ENCODE peak calls at places on chromosome 5, in five cellular contexts. J, D, R, C and B are unnamed samples.

GRCh38 chr5:95812100-95812472 is 10.4 kb downstream of the GLRX start:
- DNase-seq in D (no peak), R (no peak), J (no peak), C (no peak), B (no peak)

GRCh38 chr5:33362915-33363314 is 77.8 kb upstream of the TARS1 start:
- DNase-seq in C (peak; percentile 92), R (no peak), D (peak; percentile 8), J (no peak), B (no peak)

GRCh38 chr5:173796746-173797495 is 91.2 kb upstream of the CPEB4 start:
- DNase-seq in D (no peak), R (no peak), C (no peak), J (no peak), B (no peak)

GRCh38 chr5:172115541-172115982 is 72.5 kb downstream of the STK10 start:
- DNase-seq in D (no peak), C (no peak), J (no peak), R (no peak), B (no peak)

GRCh38 chr5:369151-369939 is 47.8 kb downstream of the AHRR start:
- DNase-seq in R (peak; percentile 1), D (peak; percentile 8), J (no peak), C (no peak), B (no peak)

GRCh38 chr5:56278267-56278826 is 45.2 kb upstream of the ANKRD55 start:
- DNase-seq in D (no peak), C (peak; percentile 84), R (peak; percentile 17), J (no peak), B (peak; percentile 12)

GRCh38 chr5:143316844-143317631 is 86.4 kb downstream of the NR3C1 start:
- DNase-seq in J (no peak), D (no peak), R (no peak), C (peak; percentile 57), B (no peak)

GRCh38 chr5:178419196-178419595 is 171.0 kb downstream of the COL23A1 start:
- DNase-seq in D (no peak), C (no peak), J (no peak), R (no peak), B (no peak)

GRCh38 chr5:160667160-160667559 is 184.9 kb downstream of the ATP10B start:
- DNase-seq in J (no peak), D (no peak), R (no peak), C (no peak), B (no peak)

GRCh38 chr5:139100825-139101224 is 97.3 kb downstream of the SIL1 start:
- DNase-seq in R (no peak), J (peak; percentile 1), C (no peak), D (no peak), B (no peak)

GRCh38 chr5:5418764-5419163 is 3.7 kb upstream of the ICE1 start:
- DNase-seq in R (no peak), J (no peak), D (peak; percentile 13), C (no peak), B (no peak)

GRCh38 chr5:88661870-88662207 is 221.1 kb downstream of the MEF2C start:
- DNase-seq in R (no peak), D (no peak), C (no peak), J (no peak), B (no peak)

GRCh38 chr5:110441035-110441434 is 285.4 kb downstream of the TMEM232 start:
- DNase-seq in J (peak; percentile 31), R (no peak), D (no peak), C (no peak), B (peak; percentile 1)

GRCh38 chr5:36179950-36180349 is 28.0 kb downstream of the SKP2 start:
- DNase-seq in C (no peak), R (no peak), D (no peak), J (no peak), B (no peak)

GRCh38 chr5:139185589-139185988 is 12.6 kb downstream of the SIL1 start:
- DNase-seq in D (no peak), R (no peak), J (no peak), C (no peak), B (no peak)

GRCh38 chr5:154652746-154653417 is 102.3 kb upstream of the LARP1 start:
- DNase-seq in R (no peak), C (peak; percentile 27), D (peak; percentile 23), J (no peak), B (no peak)

GRCh38 chr5:137656558-137656957 is 79.3 kb downstream of the KLHL3 start:
- DNase-seq in C (no peak), D (no peak), R (no peak), J (no peak), B (no peak)

GRCh38 chr5:87061046-87061445 is 206.6 kb upstream of the RASA1 start:
- DNase-seq in J (no peak), R (no peak), C (no peak), D (no peak), B (no peak)

GRCh38 chr5:74402553-74402952 is 238.0 kb downstream of the ENC1 start:
- DNase-seq in R (no peak), D (no peak), C (no peak), J (no peak), B (no peak)

GRCh38 chr5:83848928-83849327 is 128.3 kb upstream of the HAPLN1 start:
- DNase-seq in J (no peak), R (no peak), D (no peak), C (peak; percentile 50), B (no peak)

GRCh38 chr5:108380531-108381021 is 1.3 kb downstream of the FBXL17 start:
- DNase-seq in R (peak; percentile 10), C (peak; percentile 37), J (no peak), D (peak; percentile 48), B (peak; percentile 33)

DNA sequence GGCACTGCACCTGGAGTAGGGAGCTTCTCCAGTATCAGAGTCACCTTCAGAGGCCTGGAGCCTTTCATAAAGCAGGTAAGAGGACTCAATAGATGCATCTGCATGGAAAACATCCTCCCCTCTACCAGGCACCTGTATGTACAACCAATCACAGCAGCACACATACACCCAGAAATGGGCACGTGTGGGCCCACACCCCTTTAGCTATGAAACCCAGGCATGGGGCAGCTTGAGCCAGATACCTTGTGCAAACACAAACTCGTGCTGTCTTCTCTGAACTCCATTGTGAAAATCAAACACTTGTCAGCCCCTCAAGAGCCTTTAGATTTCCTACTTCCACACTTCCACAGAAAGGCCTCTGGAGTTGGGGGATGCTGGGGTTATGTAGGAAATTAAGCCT is 1.1 kb upstream of the CSF2 start:
- DNase-seq in C (no peak), R (no peak), J (no peak), D (no peak), B (no peak)
- TF ChIP-seq POLR2A in C (no peak), R (no peak), J (no peak), D (no peak), B (no peak)

GRCh38 chr5:72427488-72428437 is 79.4 kb downstream of the ZNF366 start:
- DNase-seq in J (no peak), D (no peak), C (peak; percentile 17), R (no peak), B (peak; percentile 30)

GRCh38 chr5:72425995-72426394 is 81.2 kb downstream of the ZNF366 start:
- DNase-seq in J (no peak), D (no peak), R (no peak), C (no peak), B (no peak)

GRCh38 chr5:72428664-72429063 is 78.5 kb downstream of the ZNF366 start:
- DNase-seq in J (no peak), R (no peak), C (no peak), D (no peak), B (no peak)

DNA sequence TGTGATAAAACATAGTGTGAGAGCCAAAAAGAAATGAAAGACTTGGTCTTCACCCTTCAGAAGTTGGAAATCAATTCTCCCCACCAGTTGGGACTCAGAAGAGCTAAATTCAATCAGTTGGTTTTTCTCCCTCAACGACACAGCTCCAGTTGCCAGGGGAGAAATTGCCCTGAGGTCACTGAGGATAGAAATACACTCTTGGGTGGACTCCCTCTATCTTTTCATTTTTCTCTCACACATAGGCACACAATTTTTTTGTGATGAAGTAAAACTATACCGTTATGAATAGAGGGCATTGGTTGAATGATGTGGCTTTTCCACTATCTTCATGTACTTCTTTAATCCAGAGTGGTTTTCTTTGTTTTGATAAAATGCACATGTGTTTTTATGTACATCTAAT is 80.2 kb downstream of the ZNF366 start:
- DNase-seq in C (no peak), R (no peak), D (no peak), J (no peak), B (no peak)
- TF ChIP-seq POLR2A in C (no peak), R (no peak), D (no peak), J (no peak), B (no peak)

GRCh38 chr5:10736808-10737207 is 24.2 kb downstream of the DAP start:
- DNase-seq in J (no peak), R (no peak), D (no peak), C (no peak), B (no peak)

GRCh38 chr5:10736354-10736753 is 24.7 kb downstream of the DAP start:
- DNase-seq in D (no peak), C (no peak), J (no peak), R (no peak), B (no peak)

GRCh38 chr5:10734832-10735231 is 26.2 kb downstream of the DAP start:
- DNase-seq in J (no peak), D (no peak), R (no peak), C (no peak), B (no peak)

GRCh38 chr5:10734050-10734709 is 26.9 kb downstream of the DAP start:
- DNase-seq in R (no peak), D (no peak), C (peak; percentile 83), J (no peak), B (no peak)

DNA sequence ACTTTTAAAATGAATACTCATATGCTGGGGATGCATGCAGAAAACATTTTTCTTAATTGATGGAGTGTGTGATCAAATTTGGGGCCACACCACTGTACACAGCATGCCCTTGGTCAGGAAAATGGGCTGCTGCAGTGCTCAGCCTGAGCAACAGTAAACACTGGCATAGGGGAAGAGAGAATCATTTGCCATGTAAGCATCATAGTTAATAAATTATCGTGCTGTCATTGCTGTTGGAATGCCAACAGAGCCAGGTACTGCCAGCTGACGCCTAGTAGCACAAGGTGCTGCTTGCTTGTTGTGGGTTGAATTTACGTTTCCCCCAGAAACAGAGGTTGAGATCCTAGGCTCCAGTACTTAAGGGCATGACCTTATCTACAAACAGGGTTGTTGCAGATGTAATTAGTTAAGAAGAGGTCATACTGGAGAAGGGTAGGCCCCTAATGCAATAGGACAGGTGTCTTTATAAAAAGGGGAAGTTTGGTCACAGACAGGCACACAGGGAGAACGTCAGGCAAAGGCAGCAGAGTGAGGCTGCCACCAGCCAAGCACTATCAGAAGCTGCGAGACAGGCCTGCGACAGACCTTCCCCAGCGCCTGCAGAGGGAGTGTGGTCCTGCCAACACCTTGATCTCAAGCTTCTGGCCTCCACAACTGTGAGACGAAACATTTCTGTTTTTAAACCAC is 25.3 kb downstream of the DAP start:
- DNase-seq in D (no peak), J (no peak), R (no peak), C (no peak), B (no peak)
- TF ChIP-seq POLR2A in D (no peak), J (no peak), R (no peak), C (no peak), B (no peak)

DNA sequence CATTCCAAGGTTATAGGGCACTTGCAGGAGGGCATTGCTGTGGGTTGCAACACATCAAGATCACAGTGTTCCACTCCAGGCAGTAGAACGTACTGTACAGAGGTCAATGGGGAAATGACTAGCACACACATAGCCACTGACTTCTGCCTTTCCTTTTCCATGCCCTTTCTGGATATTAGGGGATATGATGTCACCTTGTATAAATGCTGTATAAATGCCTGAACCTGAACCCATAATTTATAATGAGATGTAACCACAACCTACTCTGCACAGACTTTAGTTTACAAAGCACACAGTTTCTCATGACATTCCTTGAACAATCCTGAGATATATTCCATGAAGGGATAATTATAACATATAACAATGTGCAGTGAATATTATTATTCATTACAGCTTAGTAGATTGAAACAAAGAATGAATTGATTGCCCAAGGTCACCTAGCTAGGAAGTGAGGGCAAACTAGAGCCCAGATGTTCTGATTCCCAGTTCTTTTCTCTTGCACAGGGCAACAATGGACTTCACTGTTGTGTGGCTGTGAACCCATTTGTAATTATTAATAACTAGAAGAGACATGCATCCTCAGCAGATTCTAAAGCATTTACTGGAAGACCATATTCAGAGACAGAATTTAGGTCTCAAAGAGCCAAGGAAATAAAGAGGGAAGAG is 5.6 kb upstream of the ABLIM3 start:
- DNase-seq in D (no peak), C (peak; percentile 89), J (no peak), R (no peak), B (peak; percentile 40)
- TF ChIP-seq POLR2A in D (no peak), C (peak; percentile 72), J (no peak), R (no peak), B (no peak)